ENCODE peak calls at places on chromosomes 7 and 10, in eight cellular contexts. Q is K562, J is transverse colon, W is H9, G is esophagus squamous epithelium, H is GM23248, N is lower lobe of right lung, K is PC-3. D is an unnamed sample. For H3K4me1 and H3K9me3, the result is how much of the 10 kb centered on the place peaks cover.

GRCh38 chr10:3740157-3740871 is 44.7 kb downstream of the KLF6 start:
- DNase-seq in Q (peak), J (no peak), W (no peak), G (no peak), H (peak), N (no peak), K (peak), D (no peak)

GRCh38 chr10:77943086-77943901 is 16.7 kb upstream of the DLG5 start:
- DNase-seq in Q (no peak), J (no peak), W (peak), G (no peak), H (peak), N (no peak), K (peak), D (no peak)

GRCh38 chr7:34354906-34355305 is 303.1 kb upstream of the NPSR1 start:
- DNase-seq in Q (no peak), J (no peak), W (no peak), G (no peak), H (peak), N (no peak), K (peak), D (no peak)

GRCh38 chr7:28155019-28155660 is 25.5 kb downstream of the JAZF1 start:
- DNase-seq in Q (no peak), J (no peak), W (no peak), G (no peak), H (peak), N (no peak), K (peak), D (no peak)

GRCh38 chr7:88243345-88243909 is 23.6 kb upstream of the SRI start:
- DNase-seq in Q (peak), J (no peak), W (peak), G (no peak), H (peak), N (no peak), K (peak), D (no peak)

GRCh38 chr7:36119005-36119711 is 33.9 kb upstream of the EEPD1 start:
- DNase-seq in Q (no peak), J (peak), W (no peak), G (peak), H (peak), N (no peak), K (peak), D (no peak)

GRCh38 chr10:22853906-22854447 is 73.9 kb upstream of the ARMC3 start:
- DNase-seq in Q (no peak), J (no peak), W (no peak), G (no peak), H (no peak), N (no peak), K (peak), D (no peak)

GRCh38 chr10:45040921-45041320 is 40.2 kb downstream of the ZNF22 start:
- DNase-seq in Q (no peak), J (no peak), W (no peak), G (no peak), H (peak), N (no peak), K (no peak), D (no peak)

GRCh38 chr10:49595713-49596492 is 14.2 kb upstream of the SLC18A3 start:
- DNase-seq in Q (no peak), J (no peak), W (no peak), G (no peak), H (peak), N (no peak), K (peak), D (no peak)

DNA sequence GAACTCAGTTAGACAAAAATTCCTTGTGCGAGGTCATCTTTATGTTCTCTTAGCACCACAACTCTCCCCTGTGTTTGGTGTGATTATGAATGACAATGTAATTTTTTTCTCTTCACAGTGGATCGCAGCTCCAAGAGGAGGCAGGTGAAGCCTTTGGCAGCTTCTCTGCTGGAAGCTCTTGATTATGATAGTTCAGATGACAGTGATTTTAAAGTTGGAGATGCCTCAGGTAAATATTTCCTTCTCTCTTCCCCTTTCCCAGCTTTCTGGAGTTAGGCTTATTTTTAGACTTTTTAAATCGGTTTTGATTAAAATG is 1.0 kb downstream of the PHF14 start:
- DNase-seq in Q (peak), J (no peak), W (no peak), G (no peak), H (no peak), N (no peak), K (no peak), D (no peak)
- H3K27ac ChIP-seq in Q (peak), J (peak), W (no peak), G (peak), H (no peak), N (no peak), K (no peak), D (peak)

GRCh38 chr7:97116308-97116707 is 1.2 kb upstream of the SDHAF3 start:
- DNase-seq in Q (no peak), J (no peak), W (no peak), G (no peak), H (no peak), N (no peak), K (no peak), D (no peak)
- H3K4me1 ChIP-seq in Q (under half), J (under half), W (under half), G (under half), H (under half), N (under half), K (under half), D (under half)

DNA sequence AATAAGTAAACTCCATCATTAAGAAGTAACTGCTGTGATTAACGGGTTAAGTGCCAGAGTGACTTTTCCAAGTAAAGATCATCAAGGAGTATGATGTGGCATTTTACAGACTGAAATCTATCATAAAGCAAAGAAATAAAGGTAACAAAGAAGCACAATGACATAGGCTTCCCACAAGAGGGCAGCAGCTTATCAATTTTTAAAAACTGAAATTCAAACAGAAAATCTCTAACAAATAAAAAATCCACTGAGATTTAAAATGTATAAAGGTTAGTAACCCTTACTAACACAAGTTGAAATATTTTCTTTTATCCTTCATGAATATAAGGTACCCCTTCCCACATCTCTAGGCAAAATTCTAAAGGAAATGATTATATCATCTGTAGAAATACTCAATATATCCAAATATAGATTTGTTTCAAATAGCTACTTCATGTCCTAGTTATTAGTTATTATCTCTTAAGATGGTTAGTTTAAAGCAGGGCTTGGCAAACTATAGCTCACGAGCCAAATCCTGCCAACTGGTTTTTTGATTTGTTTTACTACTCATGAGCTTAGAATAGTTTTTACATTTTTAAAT is 29.2 kb downstream of the FAM3C start:
- DNase-seq in Q (peak), J (no peak), W (no peak), G (no peak), H (peak), N (no peak), K (peak), D (peak)
- H3K9me3 ChIP-seq in Q (under half), J (under half), W (under half), G (under half), H (under half), N (under half), K (under half), D (under half)

GRCh38 chr7:105828141-105828540 is 48.3 kb downstream of the ATXN7L1 start:
- DNase-seq in Q (no peak), J (no peak), W (no peak), G (no peak), H (no peak), N (no peak), K (no peak), D (no peak)

GRCh38 chr7:105827106-105827870 is 49.1 kb downstream of the ATXN7L1 start:
- DNase-seq in Q (no peak), J (no peak), W (no peak), G (no peak), H (no peak), N (no peak), K (peak), D (no peak)

GRCh38 chr7:105831824-105832535 is 44.4 kb downstream of the ATXN7L1 start:
- DNase-seq in Q (no peak), J (no peak), W (no peak), G (no peak), H (no peak), N (no peak), K (no peak), D (no peak)

GRCh38 chr7:105829681-105830322 is 46.6 kb downstream of the ATXN7L1 start:
- DNase-seq in Q (no peak), J (no peak), W (no peak), G (no peak), H (peak), N (no peak), K (peak), D (no peak)

GRCh38 chr7:105830405-105831218 is 45.8 kb downstream of the ATXN7L1 start:
- DNase-seq in Q (no peak), J (no peak), W (no peak), G (no peak), H (peak), N (no peak), K (peak), D (no peak)
- H3K27ac ChIP-seq in Q (no peak), J (peak), W (no peak), G (peak), H (peak), N (no peak), K (peak), D (no peak)

GRCh38 chr7:151518105-151518780 is 1.5 kb downstream of the RHEB start:
- DNase-seq in Q (peak), J (peak), W (no peak), G (no peak), H (peak), N (peak), K (peak), D (peak)
- H3K4me1 ChIP-seq in Q (under half), J (under half), W (under half), G (under half), H (under half), N (half or more), K (under half), D (under half)

DNA sequence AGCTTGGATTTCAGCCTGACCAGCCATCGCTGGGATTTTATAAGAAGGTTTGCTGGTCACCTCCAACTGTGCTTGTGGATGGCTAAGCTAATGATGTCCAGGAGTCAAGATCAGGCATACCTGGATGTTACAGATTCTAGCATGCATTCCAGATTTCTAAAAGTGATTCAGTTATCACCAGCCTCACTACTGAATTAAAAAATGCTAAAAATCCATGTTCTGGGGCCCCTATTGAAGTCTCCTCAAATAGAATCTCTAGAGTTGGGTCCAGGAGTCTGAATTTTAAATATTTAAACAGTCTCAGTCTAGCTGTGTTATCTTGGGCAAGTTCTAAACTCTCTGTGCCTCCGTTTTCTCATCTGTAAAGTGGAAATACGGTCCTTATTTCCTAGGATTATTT is 5.0 kb downstream of the ARID5B start:
- DNase-seq in Q (no peak), J (no peak), W (no peak), G (no peak), H (no peak), N (no peak), K (no peak), D (no peak)
- H3K9me3 ChIP-seq in Q (under half), J (under half), W (under half), G (under half), H (under half), N (under half), K (under half), D (under half)